ENCODE peak calls at places on chromosomes 7 and 10, in nine cellular contexts. Z is GM20000; I is HTR-8/SVneo; T is AG08396; G is NCI-H2029 treated with DMSO at 0.1 percent for 48 hours; A is neural progenitor cell; V is naive thymus-derived CD8-positive, alpha-beta T cell; R is T-helper 2 cell; Q is kidney tubule cell. F is an unnamed sample.

GRCh38 chr10:120181154-120181553 is 275.9 kb upstream of the PLPP4 start:
- DNase-seq in Q (no peak), G (no peak), A (no peak), T (no peak), R (no peak), Z (no peak), I (no peak), V (no peak), F (no peak)

GRCh38 chr10:68938117-68938516 is 17.9 kb upstream of the DDX21 start:
- DNase-seq in I (no peak), R (no peak), V (no peak), Q (no peak), A (no peak), T (no peak), Z (no peak), G (no peak), F (no peak)

GRCh38 chr10:36349445-36350063 is 707.5 kb upstream of the FZD8 start:
- DNase-seq in A (peak), I (peak), Q (peak), V (no peak), Z (no peak), R (no peak), G (no peak), T (peak), F (no peak)

GRCh38 chr10:32111585-32111984 is 55.4 kb upstream of the KIF5B start:
- DNase-seq in V (no peak), A (no peak), R (no peak), Z (no peak), G (no peak), T (no peak), Q (no peak), I (no peak), F (no peak)

GRCh38 chr7:121752706-121753105 is 120.3 kb upstream of the PTPRZ1 start:
- DNase-seq in T (no peak), Z (peak), G (no peak), A (peak), V (no peak), Q (peak), I (no peak), R (no peak), F (no peak)

GRCh38 chr7:141287936-141288335 is 214.1 kb downstream of the TMEM178B start:
- DNase-seq in A (no peak), I (no peak), Z (no peak), R (no peak), T (no peak), G (no peak), Q (no peak), V (no peak), F (no peak)

GRCh38 chr7:113812881-113813280 is 105.9 kb downstream of the PPP1R3A start:
- DNase-seq in A (no peak), Z (no peak), Q (no peak), I (no peak), T (no peak), G (no peak), R (no peak), V (no peak), F (no peak)

GRCh38 chr7:91112902-91113321 is 151.3 kb upstream of the FZD1 start:
- DNase-seq in T (peak), A (no peak), Q (no peak), I (no peak), V (no peak), Z (no peak), R (no peak), G (no peak), F (no peak)

GRCh38 chr10:95474228-95475002 is 86.8 kb downstream of the SORBS1 start:
- DNase-seq in A (no peak), V (no peak), T (no peak), Q (no peak), G (peak), Z (no peak), I (no peak), R (no peak), F (no peak)

GRCh38 chr10:28089467-28089866 is 90.6 kb upstream of the ODAD2 start:
- DNase-seq in A (no peak), I (peak), T (peak), V (no peak), G (no peak), Z (no peak), Q (peak), R (no peak), F (no peak)

F was measured in T follicular helper cell.